ENCODE peak calls at places on chromosomes 1 and 21, in eight cellular contexts. D, W, H, K, V, U, L and R are unnamed samples.

GRCh38 chr1:63027176-63027575 is 243.2 kb downstream of the ATG4C start:
- DNase-seq in D (no peak), W (no peak), H (no peak), K (no peak), V (no peak), U (no peak), L (no peak), R (no peak)

GRCh38 chr1:9867408-9868243 is 42.4 kb downstream of the CTNNBIP1 start:
- DNase-seq in D (peak), W (peak), H (peak), K (peak), V (peak), U (peak), L (peak), R (peak)

GRCh38 chr21:46065215-46065992 is 32.5 kb upstream of the COL6A2 start:
- DNase-seq in D (no peak), W (peak), H (peak), K (no peak), V (peak), U (no peak), L (peak), R (no peak)

GRCh38 chr1:25431495-25432363 is 1.0 kb downstream of the MACO1 start:
- DNase-seq in D (no peak), W (no peak), H (no peak), K (no peak), V (no peak), U (peak), L (peak), R (no peak)

GRCh38 chr1:222555992-222556615 is 8.2 kb upstream of the HHIPL2 start:
- DNase-seq in D (no peak), W (no peak), H (no peak), K (no peak), V (no peak), U (no peak), L (no peak), R (no peak)

GRCh38 chr21:35749904-35750303 is 310.4 kb downstream of the SETD4 start:
- DNase-seq in D (no peak), W (no peak), H (no peak), K (no peak), V (no peak), U (no peak), L (no peak), R (no peak)

GRCh38 chr1:86868477-86868876 is 45.4 kb downstream of the SELENOF start:
- DNase-seq in D (no peak), W (peak), H (no peak), K (no peak), V (no peak), U (no peak), L (no peak), R (no peak)

GRCh38 chr21:14916676-14917141 is 148.1 kb downstream of the NRIP1 start:
- DNase-seq in D (no peak), W (peak), H (no peak), K (no peak), V (no peak), U (no peak), L (no peak), R (no peak)

GRCh38 chr1:152179566-152179965 is 20.5 kb upstream of the RPTN start:
- DNase-seq in D (no peak), W (peak), H (no peak), K (no peak), V (peak), U (no peak), L (no peak), R (no peak)

GRCh38 chr1:29272171-29272907 is 36.0 kb downstream of the PTPRU start:
- DNase-seq in D (no peak), W (no peak), H (no peak), K (no peak), V (no peak), U (no peak), L (no peak), R (no peak)